ENCODE peak calls at places on chromosomes 12 and 14, in four cellular contexts. One of them, this sample, is unnamed.

GRCh38 chr12:99111600-99111999 is 466.5 kb downstream of the APAF1 start:
- DNase-seq in spleen: no peak
- DNase-seq in MM.1S: no peak
- DNase-seq in IMR-90: no peak
- DNase-seq in this sample: no peak

GRCh38 chr14:103124501-103125001 is 1.3 kb downstream of the TNFAIP2 start:
- DNase-seq in MM.1S: no peak
- DNase-seq in IMR-90: no peak
- DNase-seq in spleen: peak
- DNase-seq in this sample: no peak

GRCh38 chr12:78473136-78473535 is 391.4 kb upstream of the SYT1 start:
- DNase-seq in IMR-90: peak
- DNase-seq in spleen: no peak
- DNase-seq in MM.1S: no peak
- DNase-seq in this sample: peak

GRCh38 chr14:49962616-49963015 is 69.7 kb downstream of the ARF6 start:
- DNase-seq in IMR-90: no peak
- DNase-seq in MM.1S: no peak
- DNase-seq in spleen: no peak
- DNase-seq in this sample: no peak

GRCh38 chr14:50520947-50521815 is 11.2 kb downstream of the MAP4K5 start:
- DNase-seq in spleen: no peak
- DNase-seq in MM.1S: no peak
- DNase-seq in IMR-90: peak
- DNase-seq in this sample: peak

GRCh38 chr12:29256598-29256997 is 107.5 kb downstream of the FAR2 start:
- DNase-seq in MM.1S: no peak
- DNase-seq in spleen: no peak
- DNase-seq in IMR-90: no peak
- DNase-seq in this sample: no peak

GRCh38 chr14:95297832-95298231 is 21.9 kb downstream of the CLMN start:
- DNase-seq in IMR-90: no peak
- DNase-seq in MM.1S: no peak
- DNase-seq in spleen: no peak
- DNase-seq in this sample: no peak

GRCh38 chr12:123973552-123974341 is 732 bp downstream of the ZNF664 start:
- DNase-seq in IMR-90: peak
- DNase-seq in spleen: peak
- DNase-seq in MM.1S: no peak
- DNase-seq in this sample: peak

GRCh38 chr12:6195665-6196535 is 4.3 kb upstream of the CD9 start:
- DNase-seq in spleen: peak
- DNase-seq in IMR-90: peak
- DNase-seq in MM.1S: peak
- DNase-seq in this sample: peak

GRCh38 chr14:81435578-81436295 is 35.6 kb upstream of the STON2 start:
- DNase-seq in spleen: peak
- DNase-seq in MM.1S: peak
- DNase-seq in IMR-90: peak
- DNase-seq in this sample: no peak

GRCh38 chr14:104598039-104598438 is 6.5 kb downstream of the TMEM179 start:
- DNase-seq in MM.1S: no peak
- DNase-seq in spleen: peak
- DNase-seq in IMR-90: no peak
- DNase-seq in this sample: no peak

GRCh38 chr14:105926415-105927093 is 400.2 kb downstream of the TMEM121 start:
- DNase-seq in MM.1S: no peak
- DNase-seq in spleen: peak
- DNase-seq in IMR-90: no peak
- DNase-seq in this sample: no peak

GRCh38 chr12:114769634-114770033 is 85.7 kb upstream of the TBX3 start:
- DNase-seq in IMR-90: no peak
- DNase-seq in MM.1S: no peak
- DNase-seq in spleen: peak
- DNase-seq in this sample: peak

GRCh38 chr14:60665178-60665555 is 15.9 kb upstream of the SIX1 start:
- DNase-seq in spleen: no peak
- DNase-seq in MM.1S: no peak
- DNase-seq in IMR-90: no peak
- DNase-seq in this sample: no peak

GRCh38 chr12:23929906-23930305 is 19.6 kb downstream of the SOX5 start:
- DNase-seq in MM.1S: no peak
- DNase-seq in spleen: no peak
- DNase-seq in IMR-90: peak
- DNase-seq in this sample: no peak

GRCh38 chr12:96766232-96766631 is 140.8 kb upstream of the NEDD1 start:
- DNase-seq in spleen: no peak
- DNase-seq in MM.1S: no peak
- DNase-seq in IMR-90: peak
- DNase-seq in this sample: no peak
- TF ChIP-seq CTCF in spleen: no peak
- TF ChIP-seq CTCF in MM.1S: no peak
- TF ChIP-seq CTCF in IMR-90: peak
- TF ChIP-seq CTCF in this sample: no peak

GRCh38 chr12:19894803-19895202 is 455.5 kb downstream of the AEBP2 start:
- DNase-seq in spleen: no peak
- DNase-seq in IMR-90: peak
- DNase-seq in MM.1S: peak
- DNase-seq in this sample: no peak

GRCh38 chr12:19892186-19892585 is 452.9 kb downstream of the AEBP2 start:
- DNase-seq in IMR-90: peak
- DNase-seq in spleen: no peak
- DNase-seq in MM.1S: no peak
- DNase-seq in this sample: no peak

GRCh38 chr12:19895609-19896008 is 456.3 kb downstream of the AEBP2 start:
- DNase-seq in spleen: no peak
- DNase-seq in MM.1S: no peak
- DNase-seq in IMR-90: peak
- DNase-seq in this sample: no peak

GRCh38 chr12:19894049-19894448 is 454.8 kb downstream of the AEBP2 start:
- DNase-seq in spleen: no peak
- DNase-seq in IMR-90: peak
- DNase-seq in MM.1S: peak
- DNase-seq in this sample: no peak

GRCh38 chr12:19893514-19893913 is 454.2 kb downstream of the AEBP2 start:
- DNase-seq in MM.1S: peak
- DNase-seq in IMR-90: peak
- DNase-seq in spleen: no peak
- DNase-seq in this sample: peak
- TF ChIP-seq CTCF in MM.1S: peak
- TF ChIP-seq CTCF in IMR-90: peak
- TF ChIP-seq CTCF in spleen: no peak
- TF ChIP-seq CTCF in this sample: peak

DNA sequence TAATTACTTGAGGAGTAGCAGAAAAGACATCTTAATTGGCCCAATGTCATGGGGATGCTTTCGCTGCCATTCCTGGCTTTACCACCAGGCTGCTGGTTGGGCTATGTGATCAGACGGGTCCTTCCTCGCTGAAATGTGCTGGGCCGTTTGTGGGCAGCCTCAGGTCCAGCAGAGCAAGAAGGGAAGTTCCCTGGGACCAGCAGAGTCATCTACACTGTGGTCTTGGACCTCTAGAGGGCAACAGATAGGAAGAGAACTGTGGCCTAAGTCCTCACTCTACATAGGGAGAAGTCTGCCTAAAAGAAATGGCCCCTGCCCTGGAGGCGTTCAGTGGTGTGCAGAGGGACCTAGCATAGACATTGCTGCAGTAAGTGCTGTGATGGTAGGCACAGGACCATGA is 10.9 kb downstream of the EVL start:
- DNase-seq in MM.1S: no peak
- DNase-seq in IMR-90: peak
- DNase-seq in spleen: no peak
- DNase-seq in this sample: peak
- TF ChIP-seq CTCF in MM.1S: peak
- TF ChIP-seq CTCF in IMR-90: peak
- TF ChIP-seq CTCF in spleen: no peak
- TF ChIP-seq CTCF in this sample: peak

GRCh38 chr12:76346798-76347420 is 1.3 kb downstream of the BBS10 start:
- DNase-seq in MM.1S: peak
- DNase-seq in IMR-90: peak
- DNase-seq in spleen: no peak
- DNase-seq in this sample: peak
- TF ChIP-seq CTCF in MM.1S: peak
- TF ChIP-seq CTCF in IMR-90: peak
- TF ChIP-seq CTCF in spleen: no peak
- TF ChIP-seq CTCF in this sample: peak

DNA sequence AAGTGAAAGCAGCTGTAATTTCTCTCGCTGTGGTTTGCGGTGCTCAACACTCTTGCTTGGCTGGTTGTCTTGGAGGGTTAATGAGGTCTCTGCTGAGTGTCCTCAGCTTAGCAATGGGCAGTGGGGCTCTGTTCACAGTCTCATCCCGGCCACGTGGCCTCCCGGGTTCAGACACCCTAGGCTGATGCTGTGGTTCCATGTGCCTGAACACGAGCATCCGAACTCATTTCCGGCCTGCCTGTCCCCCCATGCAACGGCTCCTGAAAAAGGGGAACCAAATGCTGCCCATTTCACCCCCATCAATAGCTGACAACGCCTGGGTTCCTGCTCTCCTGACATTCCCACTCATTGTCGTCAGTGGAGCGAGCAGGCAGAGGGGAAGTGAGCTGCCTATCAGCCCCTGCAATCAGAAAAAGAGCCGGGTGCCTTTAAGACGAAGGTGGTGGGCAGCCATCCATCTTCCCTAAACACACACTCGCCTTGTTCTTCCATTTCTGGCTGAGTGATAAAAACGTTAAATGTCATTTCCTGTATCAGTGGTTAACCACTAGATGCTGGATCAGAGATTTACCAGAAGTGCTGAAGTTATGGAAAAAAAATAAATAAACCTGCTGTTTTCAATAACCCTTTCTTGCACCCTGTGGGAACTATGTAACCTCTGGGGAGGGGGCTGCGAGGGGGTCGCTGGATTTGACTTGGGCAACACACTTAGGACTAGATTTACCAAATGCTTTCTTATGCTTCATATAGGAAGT is 60.3 kb upstream of the BCL2L14 start:
- DNase-seq in MM.1S: peak
- DNase-seq in spleen: peak
- DNase-seq in IMR-90: peak
- DNase-seq in this sample: peak
- TF ChIP-seq CTCF in MM.1S: no peak
- TF ChIP-seq CTCF in spleen: no peak
- TF ChIP-seq CTCF in IMR-90: no peak
- TF ChIP-seq CTCF in this sample: no peak

GRCh38 chr12:90122716-90123115 is 414.1 kb upstream of the ATP2B1 start:
- DNase-seq in spleen: no peak
- DNase-seq in MM.1S: no peak
- DNase-seq in IMR-90: no peak
- DNase-seq in this sample: no peak
- TF ChIP-seq CTCF in spleen: no peak
- TF ChIP-seq CTCF in MM.1S: no peak
- TF ChIP-seq CTCF in IMR-90: no peak
- TF ChIP-seq CTCF in this sample: no peak

GRCh38 chr12:106955377-106956047 is at the start of gene TMEM263:
- DNase-seq in IMR-90: peak
- DNase-seq in MM.1S: peak
- DNase-seq in spleen: peak
- DNase-seq in this sample: peak

GRCh38 chr12:106953352-106954260 is 2.1 kb upstream of the TMEM263 start:
- DNase-seq in spleen: no peak
- DNase-seq in MM.1S: no peak
- DNase-seq in IMR-90: peak
- DNase-seq in this sample: peak

GRCh38 chr12:106957617-106958016 is 1.9 kb downstream of the TMEM263 start:
- DNase-seq in MM.1S: no peak
- DNase-seq in spleen: no peak
- DNase-seq in IMR-90: no peak
- DNase-seq in this sample: no peak

GRCh38 chr12:106954462-106955376 is 988 bp upstream of the TMEM263 start:
- DNase-seq in spleen: peak
- DNase-seq in IMR-90: peak
- DNase-seq in MM.1S: peak
- DNase-seq in this sample: no peak

DNA sequence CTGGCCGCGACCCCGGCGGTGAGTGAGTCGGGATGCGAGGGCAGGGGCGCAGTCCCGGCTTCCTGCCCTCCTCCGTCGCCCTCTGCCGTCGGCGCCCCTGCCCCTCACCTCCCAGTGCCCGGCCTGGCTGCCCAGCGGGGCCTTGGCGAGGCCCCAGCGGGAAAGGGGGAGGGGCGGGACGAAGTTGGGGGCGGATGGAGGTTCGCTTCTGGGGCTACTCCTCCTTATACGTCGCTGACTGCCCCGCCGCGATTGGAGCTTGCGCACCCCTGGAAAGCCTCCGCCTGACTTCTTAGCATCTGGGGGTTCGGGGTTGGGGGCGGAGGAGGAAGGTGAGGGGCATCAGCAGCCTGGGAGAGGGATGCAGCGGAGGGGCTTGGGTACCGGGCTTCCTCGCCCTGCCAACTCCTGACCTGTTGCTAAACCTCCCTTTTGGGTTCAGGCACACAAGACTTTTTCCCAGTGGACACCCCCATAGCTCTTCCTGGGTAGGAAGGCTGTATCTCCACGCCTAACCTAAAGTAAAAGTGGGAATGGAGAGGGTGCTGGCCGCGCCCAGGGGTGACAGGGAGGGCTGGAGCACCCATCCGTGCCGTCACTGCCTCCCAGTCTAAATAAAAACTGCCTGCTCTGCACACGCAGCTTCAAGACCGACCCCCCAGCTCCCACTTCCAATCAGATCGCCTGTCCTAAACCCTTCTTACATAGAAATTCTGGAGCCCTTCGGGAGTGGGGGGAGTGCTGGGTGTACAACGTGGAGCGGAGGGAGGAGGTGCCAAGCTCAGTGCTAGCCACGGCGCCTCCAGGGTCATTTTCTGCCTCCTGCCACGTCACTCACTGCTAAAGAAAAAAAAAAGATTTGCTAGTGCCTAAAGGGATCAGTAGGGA is 585 bp downstream of the TMEM263 start:
- DNase-seq in MM.1S: peak
- DNase-seq in spleen: peak
- DNase-seq in IMR-90: peak
- DNase-seq in this sample: peak
- TF ChIP-seq CTCF in MM.1S: no peak
- TF ChIP-seq CTCF in spleen: peak
- TF ChIP-seq CTCF in IMR-90: peak
- TF ChIP-seq CTCF in this sample: no peak